ENCODE peak calls at places on chromosome 20, in four cellular contexts. One of them, this sample, is unnamed. For H3K4me1, the result is how much of the 10 kb centered on the place peaks cover.

GRCh38 chr20:45359406-45360148 is 3.4 kb upstream of the SYS1 start:
- DNase-seq in GM12878: no peak
- DNase-seq in H1: no peak
- DNase-seq in HepG2: peak
- DNase-seq in this sample: no peak

GRCh38 chr20:57698867-57699275 is 10.9 kb downstream of the PMEPA1 start:
- DNase-seq in HepG2: no peak
- DNase-seq in H1: no peak
- DNase-seq in GM12878: no peak
- DNase-seq in this sample: no peak

GRCh38 chr20:32536861-32537656 is 48.1 kb downstream of the NOL4L start:
- DNase-seq in H1: no peak
- DNase-seq in HepG2: no peak
- DNase-seq in GM12878: no peak
- DNase-seq in this sample: no peak

GRCh38 chr20:5642155-5642981 is 107.8 kb upstream of the SHLD1 start:
- DNase-seq in HepG2: no peak
- DNase-seq in GM12878: no peak
- DNase-seq in H1: no peak
- DNase-seq in this sample: no peak

GRCh38 chr20:53660078-53660909 is 66.7 kb upstream of the ZNF217 start:
- DNase-seq in H1: peak
- DNase-seq in GM12878: no peak
- DNase-seq in HepG2: no peak
- DNase-seq in this sample: no peak

GRCh38 chr20:44532248-44532980 is 10.5 kb upstream of the SERINC3 start:
- DNase-seq in H1: no peak
- DNase-seq in HepG2: no peak
- DNase-seq in GM12878: no peak
- DNase-seq in this sample: no peak

GRCh38 chr20:22984611-22985010 is 50.5 kb upstream of the SSTR4 start:
- DNase-seq in HepG2: no peak
- DNase-seq in GM12878: no peak
- DNase-seq in H1: no peak
- DNase-seq in this sample: no peak

GRCh38 chr20:57094171-57094891 is 172.1 kb downstream of the BMP7 start:
- DNase-seq in GM12878: no peak
- DNase-seq in HepG2: no peak
- DNase-seq in H1: no peak
- DNase-seq in this sample: no peak

GRCh38 chr20:40307937-40308478 is 381.0 kb downstream of the MAFB start:
- DNase-seq in HepG2: no peak
- DNase-seq in H1: no peak
- DNase-seq in GM12878: no peak
- DNase-seq in this sample: no peak

GRCh38 chr20:34980543-34981213 is 25.0 kb downstream of the MYH7B start:
- DNase-seq in GM12878: no peak
- DNase-seq in HepG2: no peak
- DNase-seq in H1: peak
- DNase-seq in this sample: no peak

GRCh38 chr20:34557936-34558319 is 590 bp upstream of the MAP1LC3A start:
- DNase-seq in H1: no peak
- DNase-seq in HepG2: no peak
- DNase-seq in GM12878: no peak
- DNase-seq in this sample: no peak

GRCh38 chr20:59508729-59509128 is 95.6 kb upstream of the PHACTR3 start:
- DNase-seq in GM12878: no peak
- DNase-seq in H1: no peak
- DNase-seq in HepG2: no peak
- DNase-seq in this sample: no peak
- H3K4me1 ChIP-seq in GM12878: under half
- H3K4me1 ChIP-seq in H1: under half
- H3K4me1 ChIP-seq in HepG2: under half
- H3K4me1 ChIP-seq in this sample: under half

GRCh38 chr20:17227199-17227535 is 327 bp downstream of the PCSK2 start:
- DNase-seq in H1: peak
- DNase-seq in GM12878: no peak
- DNase-seq in HepG2: no peak
- DNase-seq in this sample: no peak

GRCh38 chr20:17226410-17227198 is at the start of gene PCSK2:
- DNase-seq in H1: peak
- DNase-seq in HepG2: no peak
- DNase-seq in GM12878: no peak
- DNase-seq in this sample: peak

GRCh38 chr20:17229256-17229655 is 2.4 kb downstream of the PCSK2 start:
- DNase-seq in HepG2: no peak
- DNase-seq in GM12878: no peak
- DNase-seq in H1: peak
- DNase-seq in this sample: no peak

GRCh38 chr20:17228624-17229061 is 1.8 kb downstream of the PCSK2 start:
- DNase-seq in H1: peak
- DNase-seq in GM12878: no peak
- DNase-seq in HepG2: no peak
- DNase-seq in this sample: no peak

GRCh38 chr20:17227669-17228623 is 1.1 kb downstream of the PCSK2 start:
- DNase-seq in GM12878: no peak
- DNase-seq in HepG2: no peak
- DNase-seq in H1: peak
- DNase-seq in this sample: no peak
- TF ChIP-seq YY1 in GM12878: no peak
- TF ChIP-seq YY1 in HepG2: no peak
- TF ChIP-seq YY1 in H1: peak
- TF ChIP-seq YY1 in this sample: no peak

GRCh38 chr20:52047811-52048302 is 143.7 kb downstream of the ZFP64 start:
- DNase-seq in HepG2: no peak
- DNase-seq in H1: peak
- DNase-seq in GM12878: no peak
- DNase-seq in this sample: peak
- TF ChIP-seq SUZ12 in HepG2: no peak
- TF ChIP-seq SUZ12 in H1: no peak
- TF ChIP-seq SUZ12 in GM12878: no peak
- TF ChIP-seq SUZ12 in this sample: no peak

GRCh38 chr20:50845566-50846211 is 50.8 kb downstream of the BCAS4 start:
- DNase-seq in H1: no peak
- DNase-seq in HepG2: no peak
- DNase-seq in GM12878: no peak
- DNase-seq in this sample: no peak
- H3K4me1 ChIP-seq in H1: under half
- H3K4me1 ChIP-seq in HepG2: under half
- H3K4me1 ChIP-seq in GM12878: half or more
- H3K4me1 ChIP-seq in this sample: under half

This sample was measured in NT2/D1.